ENCODE peak calls at places on chromosomes 2 and 18, in five cellular contexts. M, K, R, Y and J are unnamed samples.

GRCh38 chr2:66414896-66415295 is 20.0 kb upstream of the MEIS1 start:
- DNase-seq in M (no peak), K (no peak), R (no peak), Y (no peak), J (no peak)

GRCh38 chr2:171160119-171160629 is 519 bp downstream of the TLK1 start:
- DNase-seq in M (peak), K (peak), R (peak), Y (peak), J (peak)

GRCh38 chr18:31225668-31226067 is 63.0 kb upstream of the DSC1 start:
- DNase-seq in M (no peak), K (no peak), R (no peak), Y (peak), J (no peak)

GRCh38 chr2:73013941-73014340 is 57.6 kb downstream of the SFXN5 start:
- DNase-seq in M (no peak), K (peak), R (no peak), Y (peak), J (peak)

GRCh38 chr2:1731963-1732768 is 12.1 kb downstream of the PXDN start:
- DNase-seq in M (peak), K (no peak), R (no peak), Y (peak), J (no peak)

GRCh38 chr2:222609391-222609790 is 46.5 kb downstream of the FARSB start:
- DNase-seq in M (no peak), K (no peak), R (no peak), Y (peak), J (no peak)

GRCh38 chr2:26731714-26732113 is 32.4 kb upstream of the SLC35F6 start:
- DNase-seq in M (no peak), K (no peak), R (no peak), Y (no peak), J (no peak)

GRCh38 chr2:15766911-15767597 is 173.3 kb upstream of the MYCN start:
- DNase-seq in M (no peak), K (no peak), R (no peak), Y (no peak), J (no peak)

GRCh38 chr2:97724073-97724410 is 10.7 kb downstream of the ZAP70 start:
- DNase-seq in M (no peak), K (no peak), R (no peak), Y (no peak), J (no peak)

GRCh38 chr2:184562532-184562931 is 35.8 kb upstream of the ZNF804A start:
- DNase-seq in M (no peak), K (peak), R (no peak), Y (peak), J (peak)

GRCh38 chr2:9532421-9532820 is 23.2 kb downstream of the ADAM17 start:
- DNase-seq in M (no peak), K (no peak), R (no peak), Y (no peak), J (peak)

GRCh38 chr2:55743583-55743982 is 49.9 kb upstream of the PNPT1 start:
- DNase-seq in M (no peak), K (peak), R (no peak), Y (peak), J (peak)

GRCh38 chr2:37464064-37464463 is 119.6 kb downstream of the QPCT start:
- DNase-seq in M (no peak), K (no peak), R (no peak), Y (no peak), J (peak)

GRCh38 chr18:54888933-54889332 is 60.7 kb downstream of the RAB27B start:
- DNase-seq in M (no peak), K (no peak), R (no peak), Y (peak), J (peak)

GRCh38 chr2:216006164-216006663 is 7.1 kb downstream of the MREG start:
- DNase-seq in M (no peak), K (peak), R (no peak), Y (peak), J (peak)

GRCh38 chr18:23701017-23701416 is 11.8 kb downstream of the LAMA3 start:
- DNase-seq in M (no peak), K (no peak), R (peak), Y (no peak), J (no peak)

GRCh38 chr2:102735431-102736130 is 26.2 kb upstream of the TMEM182 start:
- DNase-seq in M (peak), K (no peak), R (no peak), Y (peak), J (peak)

GRCh38 chr2:263774-264492 is at the start of gene SH3YL1:
- DNase-seq in M (peak), K (peak), R (no peak), Y (peak), J (peak)

GRCh38 chr2:205934443-205934842 is 151.5 kb downstream of the INO80D start:
- DNase-seq in M (no peak), K (peak), R (no peak), Y (peak), J (peak)

GRCh38 chr2:95074663-95075439 is 46.8 kb downstream of the MRPS5 start:
- DNase-seq in M (no peak), K (no peak), R (peak), Y (no peak), J (no peak)

GRCh38 chr2:168948621-168949212 is 47.6 kb downstream of the G6PC2 start:
- DNase-seq in M (no peak), K (peak), R (peak), Y (peak), J (no peak)

GRCh38 chr2:239917957-239918481 is 107.1 kb downstream of the NDUFA10 start:
- DNase-seq in M (peak), K (no peak), R (no peak), Y (no peak), J (no peak)

GRCh38 chr2:60553496-60553991 is at the start of gene BCL11A:
- DNase-seq in M (peak), K (peak), R (peak), Y (peak), J (peak)

GRCh38 chr2:165872101-165872791 is 78.2 kb upstream of the GALNT3 start:
- DNase-seq in M (no peak), K (no peak), R (no peak), Y (no peak), J (no peak)

GRCh38 chr2:68832161-68832869 is 38.9 kb downstream of the BMP10 start:
- DNase-seq in M (peak), K (peak), R (peak), Y (peak), J (peak)

GRCh38 chr2:44326548-44327269 is 34.6 kb downstream of the PREPL start:
- DNase-seq in M (no peak), K (no peak), R (no peak), Y (no peak), J (no peak)

GRCh38 chr2:98805412-98806265 is 74.7 kb upstream of the MGAT4A start:
- DNase-seq in M (no peak), K (peak), R (no peak), Y (peak), J (peak)

GRCh38 chr2:112021269-112021668 is 33.8 kb upstream of the TMEM87B start:
- DNase-seq in M (no peak), K (no peak), R (no peak), Y (no peak), J (no peak)

GRCh38 chr2:60505861-60506260 is 47.6 kb downstream of the BCL11A start:
- DNase-seq in M (no peak), K (no peak), R (no peak), Y (no peak), J (peak)

GRCh38 chr2:213425618-213426017 is 141.4 kb downstream of the SPAG16 start:
- DNase-seq in M (no peak), K (no peak), R (no peak), Y (no peak), J (no peak)

GRCh38 chr2:230714122-230714453 is 1.4 kb downstream of the CAB39 start:
- DNase-seq in M (peak), K (peak), R (peak), Y (peak), J (peak)

DNA sequence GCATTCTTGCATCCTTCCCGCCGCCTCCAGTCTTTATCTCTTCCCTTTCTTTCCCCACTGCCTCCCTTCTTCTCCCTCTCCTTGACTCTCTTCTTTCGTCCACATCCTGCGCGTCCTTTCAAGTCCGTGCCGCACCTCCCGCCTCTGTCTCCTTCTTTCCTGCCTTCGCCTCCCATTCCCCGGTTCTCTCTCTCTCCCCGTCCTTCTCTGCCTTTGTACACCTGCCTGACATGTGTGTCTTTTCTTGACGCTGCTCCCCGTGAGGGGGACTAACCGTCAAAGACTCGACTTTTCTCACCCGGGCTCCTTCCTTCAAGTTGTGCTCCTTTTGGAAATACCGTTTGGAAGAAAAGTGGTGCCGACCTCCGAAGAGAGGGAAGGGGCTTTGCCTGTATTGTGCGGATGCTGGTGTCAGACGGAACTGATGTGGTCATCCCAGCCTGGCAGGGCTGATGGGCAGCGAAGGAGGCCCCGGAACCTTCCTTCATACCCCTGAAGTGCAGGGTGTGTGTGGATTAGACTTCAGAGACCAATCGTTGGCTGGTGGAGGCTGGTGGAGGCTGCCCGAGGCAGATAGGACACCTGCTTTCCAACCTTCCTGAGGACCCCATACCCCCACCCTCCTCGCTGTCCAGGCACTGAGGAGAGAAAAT is 898 bp downstream of the TMEM178A start:
- DNase-seq in M (no peak), K (no peak), R (no peak), Y (no peak), J (no peak)
- H3K4me3 ChIP-seq in M (peak), K (peak), R (no peak), Y (peak), J (peak)

DNA sequence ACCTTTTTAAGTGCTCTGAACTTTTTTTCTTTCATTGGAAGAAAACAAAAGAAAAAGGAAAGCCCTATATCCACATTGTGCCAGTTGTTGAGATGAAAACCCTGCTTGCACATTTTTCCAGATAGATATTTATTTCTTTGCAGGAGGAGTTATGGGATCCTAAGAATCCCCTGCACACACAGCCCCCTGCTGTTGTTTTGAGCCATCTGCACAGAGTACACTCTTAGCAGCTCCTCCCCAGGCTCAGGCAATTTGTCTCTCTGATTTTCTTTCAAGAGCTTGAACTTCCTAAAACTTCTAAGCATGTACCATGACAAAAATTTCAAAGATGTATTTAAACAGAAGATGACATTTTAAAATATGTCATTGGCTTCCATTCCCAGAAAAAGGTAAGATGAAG is 436.9 kb downstream of the METTL4 start:
- DNase-seq in M (no peak), K (no peak), R (no peak), Y (no peak), J (no peak)
- TF ChIP-seq CTCF in M (no peak), K (peak), R (peak), Y (no peak), J (no peak)

GRCh38 chr18:48930926-48931325 is 19.8 kb downstream of the SMAD7 start:
- DNase-seq in M (no peak), K (no peak), R (no peak), Y (no peak), J (no peak)

GRCh38 chr18:48932822-48933510 is 17.8 kb downstream of the SMAD7 start:
- DNase-seq in M (no peak), K (no peak), R (peak), Y (no peak), J (no peak)

GRCh38 chr18:48933578-48934399 is 17.0 kb downstream of the SMAD7 start:
- DNase-seq in M (no peak), K (no peak), R (no peak), Y (no peak), J (no peak)

GRCh38 chr18:48931680-48932461 is 18.9 kb downstream of the SMAD7 start:
- DNase-seq in M (no peak), K (no peak), R (no peak), Y (no peak), J (no peak)

DNA sequence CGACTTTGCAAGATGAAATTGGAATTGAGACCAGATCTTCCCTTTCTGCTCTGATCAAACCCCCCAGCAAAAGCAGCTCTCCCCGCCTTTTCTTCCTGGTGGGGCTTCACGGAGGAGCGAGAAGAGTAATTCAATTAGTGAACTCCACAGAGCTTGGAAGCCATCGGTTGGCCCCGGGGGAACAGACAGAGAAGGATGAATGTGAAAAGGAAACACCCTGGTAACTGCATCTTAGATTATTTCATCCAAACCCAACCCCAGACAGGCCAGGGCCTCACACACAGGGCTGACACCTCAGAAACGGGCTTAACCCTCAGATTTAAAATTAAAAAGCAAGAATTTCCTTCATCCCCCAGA is 18.3 kb downstream of the SMAD7 start:
- DNase-seq in M (no peak), K (no peak), R (no peak), Y (no peak), J (no peak)
- H3K4me3 ChIP-seq in M (no peak), K (no peak), R (peak), Y (no peak), J (no peak)

GRCh38 chr2:174776223-174776622 is 12.0 kb upstream of the CHRNA1 start:
- DNase-seq in M (no peak), K (no peak), R (no peak), Y (no peak), J (no peak)
- TF ChIP-seq CTCF in M (no peak), K (peak), R (peak), Y (peak), J (peak)

GRCh38 chr2:101428413-101429176 is 41.3 kb upstream of the CREG2 start:
- DNase-seq in M (no peak), K (no peak), R (no peak), Y (no peak), J (no peak)

GRCh38 chr2:101429453-101429852 is 42.1 kb upstream of the CREG2 start:
- DNase-seq in M (no peak), K (no peak), R (no peak), Y (no peak), J (no peak)

GRCh38 chr2:101427240-101427639 is 39.9 kb upstream of the CREG2 start:
- DNase-seq in M (no peak), K (no peak), R (no peak), Y (no peak), J (no peak)

GRCh38 chr2:101427743-101428142 is 40.4 kb upstream of the CREG2 start:
- DNase-seq in M (no peak), K (no peak), R (no peak), Y (no peak), J (no peak)

DNA sequence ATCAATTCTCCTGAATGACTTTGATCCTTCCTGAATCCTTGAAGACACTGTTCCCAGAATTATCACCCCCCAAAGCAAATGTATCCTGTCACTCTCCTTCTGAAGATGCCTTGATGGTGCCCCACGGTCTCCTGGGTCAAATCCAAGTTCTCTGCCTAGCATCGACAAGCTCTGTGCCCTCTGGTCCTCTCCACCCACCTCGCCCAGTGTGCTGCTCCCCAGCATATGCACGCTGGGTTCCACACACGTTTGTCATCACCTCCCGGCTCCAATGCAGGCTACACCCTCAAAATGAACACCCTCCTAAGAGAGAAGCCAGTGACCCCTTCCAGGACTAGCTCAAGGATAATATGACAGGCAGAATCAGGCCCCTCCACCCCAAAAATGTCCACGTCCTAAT is 39.5 kb upstream of the CREG2 start:
- DNase-seq in M (no peak), K (no peak), R (no peak), Y (no peak), J (no peak)
- H3K4me3 ChIP-seq in M (no peak), K (no peak), R (no peak), Y (no peak), J (no peak)